ENCODE peak calls at places on chromosome 11, in eight cellular contexts. F is A549, N is tibial nerve, P is WERI-Rb-1, M is cardiac muscle cell, V is NT2/D1, Z is esophagus squamous epithelium, R is neural progenitor cell. W is an unnamed sample.

GRCh38 chr11:78254263-78254662 is 65.5 kb downstream of the USP35 start:
- DNase-seq in F (no peak), N (no peak), P (no peak), M (no peak), V (no peak), Z (no peak), R (no peak), W (no peak)

GRCh38 chr11:45900916-45901617 is 6.0 kb downstream of the FREY1 start:
- DNase-seq in F (no peak), N (no peak), P (no peak), M (peak), V (no peak), Z (no peak), R (peak), W (no peak)

GRCh38 chr11:67270256-67271211 is 4.3 kb downstream of the GRK2 start:
- DNase-seq in F (no peak), N (no peak), P (no peak), M (peak), V (peak), Z (no peak), R (peak), W (no peak)

GRCh38 chr11:40149721-40150120 is 1309.7 kb downstream of the LRRC4C start:
- DNase-seq in F (no peak), N (no peak), P (no peak), M (no peak), V (no peak), Z (no peak), R (no peak), W (no peak)

GRCh38 chr11:15197696-15198095 is 83.0 kb downstream of the INSC start:
- DNase-seq in F (no peak), N (no peak), P (no peak), M (no peak), V (no peak), Z (no peak), R (no peak), W (no peak)

GRCh38 chr11:7046474-7046873 is 26.2 kb downstream of the NLRP14 start:
- DNase-seq in F (no peak), N (no peak), P (no peak), M (peak), V (no peak), Z (no peak), R (no peak), W (no peak)

GRCh38 chr11:58805065-58805464 is 39.4 kb downstream of the GLYATL2 start:
- DNase-seq in F (no peak), N (no peak), P (no peak), M (no peak), V (no peak), Z (no peak), R (no peak), W (no peak)

GRCh38 chr11:126334665-126335462 is 20.6 kb upstream of the ST3GAL4 start:
- DNase-seq in F (no peak), N (no peak), P (no peak), M (no peak), V (no peak), Z (no peak), R (no peak), W (no peak)

GRCh38 chr11:115503083-115503885 is 931 bp downstream of the CADM1 start:
- DNase-seq in F (peak), N (peak), P (peak), M (peak), V (peak), Z (no peak), R (peak), W (no peak)

GRCh38 chr11:109424893-109425292 is 2.9 kb downstream of the C11orf87 start:
- DNase-seq in F (no peak), N (no peak), P (no peak), M (no peak), V (no peak), Z (no peak), R (peak), W (peak)

GRCh38 chr11:22761066-22761465 is 68.5 kb downstream of the SVIP start:
- DNase-seq in F (no peak), N (no peak), P (no peak), M (no peak), V (no peak), Z (no peak), R (no peak), W (no peak)

GRCh38 chr11:32309541-32310217 is 125.7 kb downstream of the WT1 start:
- DNase-seq in F (no peak), N (no peak), P (no peak), M (no peak), V (no peak), Z (no peak), R (no peak), W (no peak)

GRCh38 chr11:83677730-83678129 is 391.6 kb upstream of the CCDC90B start:
- DNase-seq in F (no peak), N (no peak), P (no peak), M (no peak), V (no peak), Z (no peak), R (no peak), W (no peak)

GRCh38 chr11:4480577-4481539 is 1.6 kb upstream of the OR52K1 start:
- DNase-seq in F (no peak), N (no peak), P (no peak), M (no peak), V (no peak), Z (no peak), R (no peak), W (no peak)

GRCh38 chr11:31651822-31652221 is 142.3 kb downstream of the ELP4 start:
- DNase-seq in F (no peak), N (no peak), P (no peak), M (no peak), V (no peak), Z (no peak), R (no peak), W (no peak)

GRCh38 chr11:25838918-25839611 is 492.9 kb upstream of the ANO3 start:
- DNase-seq in F (no peak), N (no peak), P (no peak), M (no peak), V (no peak), Z (no peak), R (peak), W (no peak)

GRCh38 chr11:78796956-78797355 is 222.3 kb upstream of the NARS2 start:
- DNase-seq in F (peak), N (no peak), P (no peak), M (peak), V (no peak), Z (no peak), R (no peak), W (no peak)

GRCh38 chr11:14179126-14179820 is 179.7 kb downstream of the RRAS2 start:
- DNase-seq in F (no peak), N (no peak), P (no peak), M (peak), V (no peak), Z (no peak), R (no peak), W (no peak)

GRCh38 chr11:92286718-92287117 is 62.1 kb downstream of the FAT3 start:
- DNase-seq in F (no peak), N (no peak), P (no peak), M (no peak), V (no peak), Z (no peak), R (peak), W (no peak)

GRCh38 chr11:12164061-12165014 is 53.9 kb downstream of the MICAL2 start:
- DNase-seq in F (peak), N (no peak), P (no peak), M (peak), V (peak), Z (no peak), R (no peak), W (no peak)

GRCh38 chr11:94602430-94603372 is 35.5 kb downstream of the PIWIL4 start:
- DNase-seq in F (peak), N (peak), P (no peak), M (peak), V (peak), Z (no peak), R (no peak), W (peak)

GRCh38 chr11:809287-810039 is at the start of gene RPLP2:
- DNase-seq in F (peak), N (peak), P (peak), M (peak), V (peak), Z (peak), R (peak), W (peak)

GRCh38 chr11:44017443-44018126 is 30.2 kb upstream of the ACCSL start:
- DNase-seq in F (no peak), N (no peak), P (no peak), M (no peak), V (no peak), Z (no peak), R (no peak), W (no peak)

GRCh38 chr11:86988351-86988881 is 33.2 kb upstream of the FZD4 start:
- DNase-seq in F (no peak), N (no peak), P (no peak), M (no peak), V (no peak), Z (no peak), R (no peak), W (no peak)

GRCh38 chr11:28384418-28384817 is 276.2 kb downstream of the METTL15 start:
- DNase-seq in F (peak), N (no peak), P (no peak), M (peak), V (no peak), Z (no peak), R (no peak), W (no peak)

GRCh38 chr11:32829680-32830412 is at the start of gene PRRG4:
- DNase-seq in F (peak), N (peak), P (peak), M (peak), V (no peak), Z (no peak), R (peak), W (no peak)

GRCh38 chr11:117298195-117298594 is 7.0 kb downstream of the BACE1-AS start:
- DNase-seq in F (no peak), N (no peak), P (no peak), M (no peak), V (no peak), Z (no peak), R (no peak), W (no peak)

GRCh38 chr11:13110929-13111812 is 102.1 kb downstream of the RASSF10 start:
- DNase-seq in F (peak), N (no peak), P (peak), M (peak), V (no peak), Z (no peak), R (peak), W (no peak)

GRCh38 chr11:17209939-17210245 is 2.1 kb upstream of the PIK3C2A start:
- DNase-seq in F (no peak), N (no peak), P (no peak), M (no peak), V (no peak), Z (no peak), R (no peak), W (no peak)

GRCh38 chr11:66360406-66361073 is 11.0 kb downstream of the SLC29A2 start:
- DNase-seq in F (no peak), N (no peak), P (no peak), M (no peak), V (no peak), Z (no peak), R (no peak), W (no peak)

GRCh38 chr11:74319139-74319538 is 7.7 kb upstream of the P4HA3 start:
- DNase-seq in F (peak), N (no peak), P (no peak), M (peak), V (no peak), Z (no peak), R (no peak), W (no peak)

GRCh38 chr11:120021978-120022377 is 115.9 kb downstream of the TRIM29 start:
- DNase-seq in F (no peak), N (no peak), P (no peak), M (no peak), V (no peak), Z (no peak), R (no peak), W (no peak)

GRCh38 chr11:119982517-119983239 is 155.2 kb downstream of the TRIM29 start:
- DNase-seq in F (no peak), N (no peak), P (no peak), M (peak), V (no peak), Z (no peak), R (no peak), W (no peak)

GRCh38 chr11:87397250-87397649 is 359.5 kb downstream of the TMEM135 start:
- DNase-seq in F (no peak), N (no peak), P (no peak), M (no peak), V (no peak), Z (no peak), R (no peak), W (no peak)

GRCh38 chr11:44793350-44794090 is 66.8 kb downstream of the TSPAN18 start:
- DNase-seq in F (peak), N (no peak), P (no peak), M (peak), V (no peak), Z (no peak), R (peak), W (no peak)

GRCh38 chr11:134761926-134762247 is 349.8 kb upstream of the B3GAT1 start:
- DNase-seq in F (no peak), N (no peak), P (no peak), M (no peak), V (no peak), Z (no peak), R (no peak), W (no peak)

GRCh38 chr11:122406466-122406865 is 249.1 kb upstream of the UBASH3B start:
- DNase-seq in F (no peak), N (no peak), P (no peak), M (no peak), V (no peak), Z (no peak), R (no peak), W (no peak)

GRCh38 chr11:69040051-69040450 is 8.7 kb upstream of the TPCN2 start:
- DNase-seq in F (no peak), N (no peak), P (no peak), M (no peak), V (no peak), Z (no peak), R (no peak), W (no peak)

GRCh38 chr11:69040581-69041260 is 8.0 kb upstream of the TPCN2 start:
- DNase-seq in F (no peak), N (no peak), P (no peak), M (peak), V (peak), Z (no peak), R (no peak), W (no peak)

GRCh38 chr11:69041516-69041915 is 7.2 kb upstream of the TPCN2 start:
- DNase-seq in F (no peak), N (no peak), P (no peak), M (peak), V (no peak), Z (no peak), R (no peak), W (no peak)

GRCh38 chr11:69048056-69048717 is 545 bp upstream of the TPCN2 start:
- DNase-seq in F (no peak), N (no peak), P (no peak), M (peak), V (no peak), Z (no peak), R (no peak), W (no peak)

GRCh38 chr11:69044111-69045013 is 4.4 kb upstream of the TPCN2 start:
- DNase-seq in F (peak), N (peak), P (peak), M (peak), V (peak), Z (no peak), R (peak), W (no peak)
- H3K4me3 ChIP-seq in F (no peak), N (no peak), P (no peak), M (no peak), V (no peak), Z (no peak), R (no peak), W (no peak)

DNA sequence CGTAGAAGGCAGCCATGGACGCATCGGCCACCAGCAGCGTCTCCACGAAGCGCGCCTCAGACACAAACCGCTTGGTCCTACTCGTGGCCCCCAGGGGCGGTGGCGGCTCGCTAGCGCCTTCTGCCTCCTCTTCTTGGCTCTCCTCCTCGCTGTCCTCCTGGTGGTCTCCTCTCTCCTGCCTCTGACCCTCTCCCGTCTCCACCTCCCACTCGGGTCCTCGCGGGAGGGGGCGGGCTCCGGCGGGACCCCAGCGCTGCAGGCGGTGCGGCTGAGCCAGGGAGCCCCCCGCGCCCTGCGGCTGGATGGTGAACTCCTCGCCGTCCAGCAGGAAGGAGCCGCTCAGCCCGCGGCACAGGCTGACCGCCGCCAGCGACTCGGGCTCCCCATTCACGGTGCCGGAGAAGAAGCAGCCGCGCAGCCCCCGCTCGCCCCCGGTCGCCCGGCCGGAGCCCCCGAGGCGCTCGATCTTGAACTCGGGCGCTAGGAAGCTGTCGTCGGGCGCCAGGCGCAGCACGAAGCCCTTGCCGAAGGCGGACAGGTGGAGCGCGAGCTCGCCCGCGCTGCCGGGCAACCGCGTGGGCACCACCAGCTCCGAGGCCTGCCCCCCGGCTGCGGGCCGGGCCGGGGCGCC is 713 bp downstream of the ADAMTS8 start:
- DNase-seq in F (no peak), N (no peak), P (peak), M (no peak), V (no peak), Z (no peak), R (peak), W (no peak)
- H3K4me3 ChIP-seq in F (peak), N (peak), P (peak), M (peak), V (peak), Z (peak), R (peak), W (no peak)

GRCh38 chr11:64918056-64918455 is 1.0 kb upstream of the ATG2A start:
- DNase-seq in F (peak), N (no peak), P (no peak), M (peak), V (no peak), Z (no peak), R (peak), W (peak)
- H3K4me3 ChIP-seq in F (peak), N (peak), P (peak), M (peak), V (peak), Z (peak), R (peak), W (peak)

GRCh38 chr11:76857776-76858461 is 2.8 kb upstream of the ACER3 start:
- DNase-seq in F (no peak), N (no peak), P (no peak), M (no peak), V (no peak), Z (no peak), R (no peak), W (no peak)

GRCh38 chr11:76854709-76855108 is 6.0 kb upstream of the ACER3 start:
- DNase-seq in F (no peak), N (no peak), P (no peak), M (peak), V (no peak), Z (no peak), R (no peak), W (no peak)

GRCh38 chr11:76856571-76856970 is 4.1 kb upstream of the ACER3 start:
- DNase-seq in F (no peak), N (no peak), P (no peak), M (no peak), V (no peak), Z (no peak), R (no peak), W (no peak)

GRCh38 chr11:76859708-76860233 is 947 bp upstream of the ACER3 start:
- DNase-seq in F (no peak), N (no peak), P (no peak), M (no peak), V (no peak), Z (no peak), R (no peak), W (no peak)

DNA sequence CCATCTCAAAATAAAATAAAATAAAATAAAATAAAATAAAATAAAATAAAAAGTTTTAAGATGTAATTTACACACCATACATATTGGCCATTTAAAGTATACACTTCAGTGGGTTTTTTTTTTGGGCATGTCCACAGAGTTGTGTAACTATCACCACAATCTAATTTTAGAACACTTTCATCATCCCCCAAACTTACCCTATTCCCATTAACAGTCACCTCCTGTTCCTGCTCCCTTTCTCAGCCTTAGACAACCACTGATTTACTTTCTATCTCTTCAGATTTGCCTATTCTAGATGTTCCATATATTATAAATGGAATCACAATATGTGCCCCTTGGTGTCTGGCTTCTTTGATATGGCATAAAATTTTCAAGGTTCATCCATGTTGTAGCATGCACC is 4.6 kb upstream of the ACER3 start:
- DNase-seq in F (no peak), N (no peak), P (no peak), M (peak), V (no peak), Z (no peak), R (no peak), W (no peak)
- H3K4me3 ChIP-seq in F (no peak), N (no peak), P (no peak), M (no peak), V (no peak), Z (no peak), R (no peak), W (no peak)

GRCh38 chr11:118916842-118917388 is 8.8 kb downstream of the BCL9L start:
- DNase-seq in F (peak), N (no peak), P (no peak), M (peak), V (no peak), Z (no peak), R (peak), W (no peak)
- H3K4me3 ChIP-seq in F (peak), N (no peak), P (no peak), M (no peak), V (peak), Z (no peak), R (peak), W (no peak)

GRCh38 chr11:57646221-57646620 is 3.5 kb downstream of the YPEL4 start:
- DNase-seq in F (no peak), N (no peak), P (no peak), M (peak), V (no peak), Z (no peak), R (no peak), W (no peak)

GRCh38 chr11:57647368-57647767 is 2.3 kb downstream of the YPEL4 start:
- DNase-seq in F (no peak), N (no peak), P (no peak), M (peak), V (no peak), Z (no peak), R (peak), W (no peak)

GRCh38 chr11:57647960-57648776 is 1.5 kb downstream of the YPEL4 start:
- DNase-seq in F (no peak), N (no peak), P (no peak), M (peak), V (no peak), Z (no peak), R (no peak), W (no peak)

GRCh38 chr11:57645716-57646085 is 4.0 kb downstream of the YPEL4 start:
- DNase-seq in F (no peak), N (no peak), P (no peak), M (no peak), V (no peak), Z (no peak), R (no peak), W (no peak)

DNA sequence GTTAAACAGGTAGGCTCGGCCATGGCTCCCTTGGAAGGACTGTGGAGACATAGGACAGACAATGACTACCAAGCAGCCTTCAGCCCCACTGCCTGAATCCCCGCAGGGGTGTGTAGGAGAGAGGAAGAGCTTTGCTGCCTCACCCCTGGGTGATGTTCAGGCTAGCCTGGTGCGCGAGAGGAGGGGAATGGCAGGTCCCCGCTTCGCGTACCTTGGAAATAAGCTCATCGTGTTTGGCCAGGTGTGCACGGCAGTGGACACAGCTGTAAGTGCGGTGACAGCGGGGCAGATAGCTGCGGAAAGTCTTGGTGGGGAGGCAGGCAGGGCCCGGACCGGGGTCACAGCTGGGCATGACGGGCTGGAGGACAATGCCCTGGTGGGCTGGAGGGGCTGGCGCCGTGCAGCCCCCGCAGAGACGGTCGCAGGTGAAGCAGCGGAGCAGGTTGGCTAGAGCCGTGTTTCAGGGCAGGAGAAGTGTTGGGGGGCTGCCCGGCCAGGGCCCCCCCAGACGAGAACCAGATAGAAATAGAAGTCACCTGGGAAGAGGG is 2.9 kb downstream of the YPEL4 start:
- DNase-seq in F (no peak), N (no peak), P (no peak), M (peak), V (no peak), Z (no peak), R (no peak), W (no peak)
- H3K4me3 ChIP-seq in F (no peak), N (no peak), P (no peak), M (no peak), V (no peak), Z (no peak), R (peak), W (no peak)